ENCODE peak calls at places on chromosomes 1 and 21, in eight cellular contexts. One of them, this sample, is unnamed.

GRCh38 chr1:85397490-85398044 is 67.4 kb downstream of the DDAH1 start:
- DNase-seq in lower lobe of right lung: no peak
- DNase-seq in Panc1: no peak
- DNase-seq in GM12865: no peak
- DNase-seq in neural progenitor cell: peak; percentile 39
- DNase-seq in thoracic aorta: no peak
- DNase-seq in psoas muscle: no peak
- DNase-seq in epithelial cell of esophagus: no peak
- DNase-seq in this sample: no peak

GRCh38 chr21:45541221-45542039 is 810 bp downstream of the SLC19A1 start:
- DNase-seq in lower lobe of right lung: peak; percentile 91
- DNase-seq in Panc1: no peak
- DNase-seq in GM12865: peak; percentile 86
- DNase-seq in neural progenitor cell: no peak
- DNase-seq in thoracic aorta: no peak
- DNase-seq in psoas muscle: peak; percentile 84
- DNase-seq in epithelial cell of esophagus: peak; percentile 75
- DNase-seq in this sample: peak; percentile 97

GRCh38 chr1:110065841-110066240 is 4.6 kb downstream of the ALX3 start:
- DNase-seq in lower lobe of right lung: no peak
- DNase-seq in Panc1: no peak
- DNase-seq in GM12865: no peak
- DNase-seq in neural progenitor cell: no peak
- DNase-seq in thoracic aorta: no peak
- DNase-seq in psoas muscle: no peak
- DNase-seq in epithelial cell of esophagus: no peak
- DNase-seq in this sample: no peak

GRCh38 chr1:198494139-198494538 is 46.3 kb downstream of the ATP6V1G3 start:
- DNase-seq in lower lobe of right lung: no peak
- DNase-seq in Panc1: no peak
- DNase-seq in GM12865: no peak
- DNase-seq in neural progenitor cell: no peak
- DNase-seq in thoracic aorta: no peak
- DNase-seq in psoas muscle: no peak
- DNase-seq in epithelial cell of esophagus: no peak
- DNase-seq in this sample: no peak

GRCh38 chr21:17673261-17674020 is 60.7 kb upstream of the BTG3 start:
- DNase-seq in lower lobe of right lung: no peak
- DNase-seq in Panc1: no peak
- DNase-seq in GM12865: no peak
- DNase-seq in neural progenitor cell: peak; percentile 33
- DNase-seq in thoracic aorta: no peak
- DNase-seq in psoas muscle: no peak
- DNase-seq in epithelial cell of esophagus: peak; percentile 81
- DNase-seq in this sample: no peak

GRCh38 chr1:89998306-89998705 is 3.4 kb downstream of the ZNF326 start:
- DNase-seq in lower lobe of right lung: no peak
- DNase-seq in Panc1: no peak
- DNase-seq in GM12865: no peak
- DNase-seq in neural progenitor cell: no peak
- DNase-seq in thoracic aorta: no peak
- DNase-seq in psoas muscle: no peak
- DNase-seq in epithelial cell of esophagus: no peak
- DNase-seq in this sample: no peak

GRCh38 chr1:205802060-205802459 is 10.9 kb downstream of the SLC41A1 start:
- DNase-seq in lower lobe of right lung: no peak
- DNase-seq in Panc1: no peak
- DNase-seq in GM12865: no peak
- DNase-seq in neural progenitor cell: no peak
- DNase-seq in thoracic aorta: no peak
- DNase-seq in psoas muscle: no peak
- DNase-seq in epithelial cell of esophagus: no peak
- DNase-seq in this sample: no peak

GRCh38 chr1:118899340-118899739 is 88.8 kb downstream of the TBX15 start:
- DNase-seq in lower lobe of right lung: no peak
- DNase-seq in Panc1: no peak
- DNase-seq in GM12865: no peak
- DNase-seq in neural progenitor cell: no peak
- DNase-seq in thoracic aorta: no peak
- DNase-seq in psoas muscle: no peak
- DNase-seq in epithelial cell of esophagus: no peak
- DNase-seq in this sample: no peak

GRCh38 chr1:24311731-24312130 is 7.4 kb upstream of the GRHL3 start:
- DNase-seq in lower lobe of right lung: no peak
- DNase-seq in Panc1: no peak
- DNase-seq in GM12865: no peak
- DNase-seq in neural progenitor cell: peak; percentile 36
- DNase-seq in thoracic aorta: no peak
- DNase-seq in psoas muscle: no peak
- DNase-seq in epithelial cell of esophagus: no peak
- DNase-seq in this sample: no peak

GRCh38 chr1:24304763-24305162 is 14.4 kb upstream of the GRHL3 start:
- DNase-seq in lower lobe of right lung: no peak
- DNase-seq in Panc1: no peak
- DNase-seq in GM12865: no peak
- DNase-seq in neural progenitor cell: no peak
- DNase-seq in thoracic aorta: no peak
- DNase-seq in psoas muscle: no peak
- DNase-seq in epithelial cell of esophagus: no peak
- DNase-seq in this sample: no peak

GRCh38 chr1:24311234-24311633 is 7.9 kb upstream of the GRHL3 start:
- DNase-seq in lower lobe of right lung: no peak
- DNase-seq in Panc1: no peak
- DNase-seq in GM12865: no peak
- DNase-seq in neural progenitor cell: no peak
- DNase-seq in thoracic aorta: no peak
- DNase-seq in psoas muscle: no peak
- DNase-seq in epithelial cell of esophagus: no peak
- DNase-seq in this sample: no peak

GRCh38 chr1:24309762-24310485 is 9.2 kb upstream of the GRHL3 start:
- DNase-seq in lower lobe of right lung: no peak
- DNase-seq in Panc1: no peak
- DNase-seq in GM12865: no peak
- DNase-seq in neural progenitor cell: no peak
- DNase-seq in thoracic aorta: no peak
- DNase-seq in psoas muscle: no peak
- DNase-seq in epithelial cell of esophagus: peak; percentile 96
- DNase-seq in this sample: no peak

DNA sequence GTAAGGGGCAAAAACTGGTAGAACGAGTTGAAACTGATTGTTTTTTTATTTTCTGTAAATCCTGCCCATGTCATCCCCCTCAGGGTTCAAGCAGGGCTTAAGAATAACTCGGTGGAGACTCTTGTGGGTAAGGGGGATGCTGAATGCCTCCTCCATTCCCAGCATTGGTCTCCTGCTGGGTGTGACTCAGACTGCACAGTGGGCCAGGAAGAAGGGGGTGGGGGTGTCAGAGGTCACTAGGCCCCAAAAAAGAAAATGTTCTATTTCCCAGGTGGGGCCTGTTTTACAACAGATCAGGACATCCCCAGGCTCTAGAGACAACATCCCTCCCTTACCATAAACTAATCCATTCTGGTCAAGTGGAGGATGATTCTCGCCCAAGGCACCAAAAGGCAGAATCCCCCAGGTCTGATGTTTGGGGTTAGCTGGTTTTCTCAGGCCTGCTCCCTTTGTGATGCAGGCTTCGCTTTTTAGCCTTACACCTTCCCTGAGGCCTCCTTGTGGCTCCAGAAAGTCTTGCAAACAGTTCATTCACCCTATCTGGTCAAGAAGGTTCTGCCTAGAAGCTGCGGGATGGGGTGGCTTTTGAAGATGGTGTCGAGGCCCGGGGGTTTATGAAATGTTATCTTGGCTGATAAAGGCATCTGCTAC is 10.7 kb upstream of the GRHL3 start:
- DNase-seq in lower lobe of right lung: no peak
- DNase-seq in Panc1: no peak
- DNase-seq in GM12865: peak; percentile 44
- DNase-seq in neural progenitor cell: peak; percentile 64
- DNase-seq in thoracic aorta: no peak
- DNase-seq in psoas muscle: no peak
- DNase-seq in epithelial cell of esophagus: no peak
- DNase-seq in this sample: no peak
- TF ChIP-seq CTCF in lower lobe of right lung: no peak
- TF ChIP-seq CTCF in Panc1: peak; percentile 31
- TF ChIP-seq CTCF in GM12865: peak; percentile 13
- TF ChIP-seq CTCF in neural progenitor cell: peak; percentile 51
- TF ChIP-seq CTCF in thoracic aorta: no peak
- TF ChIP-seq CTCF in psoas muscle: no peak
- TF ChIP-seq CTCF in epithelial cell of esophagus: peak; percentile 36
- TF ChIP-seq CTCF in this sample: no peak

GRCh38 chr1:231750296-231750695 is 123.7 kb downstream of the DISC1 start:
- DNase-seq in lower lobe of right lung: no peak
- DNase-seq in Panc1: no peak
- DNase-seq in GM12865: no peak
- DNase-seq in neural progenitor cell: no peak
- DNase-seq in thoracic aorta: no peak
- DNase-seq in psoas muscle: no peak
- DNase-seq in epithelial cell of esophagus: no peak
- DNase-seq in this sample: no peak

GRCh38 chr1:231753313-231753712 is 126.7 kb downstream of the DISC1 start:
- DNase-seq in lower lobe of right lung: no peak
- DNase-seq in Panc1: no peak
- DNase-seq in GM12865: no peak
- DNase-seq in neural progenitor cell: no peak
- DNase-seq in thoracic aorta: no peak
- DNase-seq in psoas muscle: no peak
- DNase-seq in epithelial cell of esophagus: no peak
- DNase-seq in this sample: no peak

GRCh38 chr1:231751624-231751897 is 125.0 kb downstream of the DISC1 start:
- DNase-seq in lower lobe of right lung: no peak
- DNase-seq in Panc1: no peak
- DNase-seq in GM12865: no peak
- DNase-seq in neural progenitor cell: no peak
- DNase-seq in thoracic aorta: no peak
- DNase-seq in psoas muscle: no peak
- DNase-seq in epithelial cell of esophagus: no peak
- DNase-seq in this sample: no peak

GRCh38 chr1:231748744-231749143 is 122.2 kb downstream of the DISC1 start:
- DNase-seq in lower lobe of right lung: no peak
- DNase-seq in Panc1: no peak
- DNase-seq in GM12865: no peak
- DNase-seq in neural progenitor cell: no peak
- DNase-seq in thoracic aorta: no peak
- DNase-seq in psoas muscle: no peak
- DNase-seq in epithelial cell of esophagus: no peak
- DNase-seq in this sample: no peak

DNA sequence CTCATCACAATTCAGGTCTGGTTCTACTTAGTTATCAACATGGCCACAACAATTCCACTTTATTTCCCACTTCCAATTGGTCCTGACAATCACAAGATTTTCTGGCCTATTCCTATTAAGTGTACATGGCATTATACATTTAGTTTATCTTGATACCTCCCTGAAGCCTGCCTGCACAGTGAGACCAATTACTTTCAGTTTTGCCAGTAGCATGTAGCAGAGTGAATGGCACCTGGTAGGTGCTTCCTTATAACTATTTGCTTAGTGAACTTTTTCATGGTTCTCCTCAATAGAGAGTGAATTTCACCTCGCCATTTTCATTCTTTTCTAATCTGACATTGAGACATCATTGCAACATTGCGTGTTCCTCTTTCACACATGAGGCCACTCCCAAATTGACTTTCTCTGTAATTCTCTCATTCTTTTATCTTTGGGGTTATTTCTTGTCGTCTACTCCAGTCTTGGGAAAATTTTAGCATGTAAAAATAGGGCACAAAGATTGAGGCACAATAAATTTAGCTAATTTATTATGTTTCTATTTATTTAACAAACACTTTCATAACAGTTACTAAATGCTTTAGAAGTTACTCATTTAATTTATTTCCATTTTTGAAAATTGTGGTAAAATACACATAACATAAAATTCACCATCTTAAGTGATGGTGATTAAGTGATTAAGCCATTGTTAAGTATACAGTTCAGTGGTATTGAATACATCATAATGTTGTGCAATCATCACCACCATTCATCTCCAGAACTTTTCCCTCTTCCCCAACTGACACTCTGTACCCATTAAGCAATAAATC is 124.4 kb downstream of the DISC1 start:
- DNase-seq in lower lobe of right lung: no peak
- DNase-seq in Panc1: no peak
- DNase-seq in GM12865: no peak
- DNase-seq in neural progenitor cell: no peak
- DNase-seq in thoracic aorta: no peak
- DNase-seq in psoas muscle: no peak
- DNase-seq in epithelial cell of esophagus: no peak
- DNase-seq in this sample: no peak
- TF ChIP-seq CTCF in lower lobe of right lung: no peak
- TF ChIP-seq CTCF in Panc1: no peak
- TF ChIP-seq CTCF in GM12865: no peak
- TF ChIP-seq CTCF in neural progenitor cell: no peak
- TF ChIP-seq CTCF in thoracic aorta: no peak
- TF ChIP-seq CTCF in psoas muscle: no peak
- TF ChIP-seq CTCF in epithelial cell of esophagus: no peak
- TF ChIP-seq CTCF in this sample: no peak

DNA sequence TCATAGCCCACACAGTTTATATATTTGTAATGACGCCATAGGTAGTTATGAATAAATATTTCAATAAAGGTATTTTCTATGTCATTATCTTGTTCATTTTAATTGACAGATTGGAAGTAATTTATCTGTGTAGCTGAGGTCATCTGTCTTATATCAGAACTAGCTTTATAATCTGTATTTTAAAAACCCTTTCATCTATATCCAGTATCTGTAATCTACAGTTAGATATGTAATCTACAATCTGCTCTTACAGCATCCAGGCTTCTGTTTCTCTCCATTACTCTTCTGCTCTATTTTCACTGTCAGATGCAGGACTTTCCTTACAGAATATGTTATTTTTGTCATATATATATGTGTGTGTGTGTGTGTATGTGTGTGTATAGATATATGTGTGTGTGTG is 137.6 kb downstream of the LBR start:
- DNase-seq in lower lobe of right lung: no peak
- DNase-seq in Panc1: no peak
- DNase-seq in GM12865: no peak
- DNase-seq in neural progenitor cell: no peak
- DNase-seq in thoracic aorta: no peak
- DNase-seq in psoas muscle: no peak
- DNase-seq in epithelial cell of esophagus: no peak
- DNase-seq in this sample: no peak
- TF ChIP-seq CTCF in lower lobe of right lung: no peak
- TF ChIP-seq CTCF in Panc1: no peak
- TF ChIP-seq CTCF in GM12865: no peak
- TF ChIP-seq CTCF in neural progenitor cell: no peak
- TF ChIP-seq CTCF in thoracic aorta: no peak
- TF ChIP-seq CTCF in psoas muscle: no peak
- TF ChIP-seq CTCF in epithelial cell of esophagus: no peak
- TF ChIP-seq CTCF in this sample: no peak

DNA sequence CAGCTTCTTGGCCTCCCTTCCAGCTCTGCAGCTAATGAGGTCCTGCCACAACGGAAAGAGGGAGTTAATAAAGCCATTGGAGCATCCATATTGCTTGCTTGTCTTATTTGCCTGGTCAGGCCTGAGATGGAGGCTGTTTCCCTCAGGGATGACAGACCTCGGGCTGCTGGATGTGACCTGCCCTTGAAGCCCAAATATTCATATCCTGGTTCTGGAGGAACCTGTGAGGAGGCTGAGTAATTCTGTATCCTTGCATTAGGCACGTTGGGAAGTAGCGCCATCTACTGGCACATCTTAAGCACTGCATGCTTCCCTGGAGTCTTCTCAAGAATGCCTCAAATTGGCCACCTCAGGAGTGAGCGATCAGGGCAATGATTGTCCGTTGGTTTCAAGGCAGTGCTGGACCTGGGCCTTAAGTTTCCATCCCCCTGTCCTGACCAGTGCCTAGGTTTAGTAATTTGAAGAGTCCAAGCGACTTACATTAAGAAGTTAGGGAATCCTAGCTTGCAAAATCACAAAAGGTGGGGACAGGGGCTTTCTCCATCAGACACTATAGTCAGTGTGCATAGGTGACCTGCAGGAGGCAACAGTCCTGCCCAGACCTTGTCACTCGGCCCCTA is 13.8 kb upstream of the NASP start:
- DNase-seq in lower lobe of right lung: peak; percentile 61
- DNase-seq in Panc1: peak; percentile 81
- DNase-seq in GM12865: peak; percentile 83
- DNase-seq in neural progenitor cell: peak; percentile 76
- DNase-seq in thoracic aorta: peak; percentile 15
- DNase-seq in psoas muscle: peak; percentile 57
- DNase-seq in epithelial cell of esophagus: peak; percentile 84
- DNase-seq in this sample: peak; percentile 70
- TF ChIP-seq CTCF in lower lobe of right lung: peak; percentile 99
- TF ChIP-seq CTCF in Panc1: peak; percentile 97
- TF ChIP-seq CTCF in GM12865: peak; percentile 98
- TF ChIP-seq CTCF in neural progenitor cell: peak; percentile 97
- TF ChIP-seq CTCF in thoracic aorta: peak; percentile 97
- TF ChIP-seq CTCF in psoas muscle: peak; percentile 99
- TF ChIP-seq CTCF in epithelial cell of esophagus: peak; percentile 100
- TF ChIP-seq CTCF in this sample: peak; percentile 98